ENCODE peak calls at places on chromosomes 1 and 21, in seven cellular contexts. V, I, D, F, K, W and U are unnamed samples.
A peak's percentile ranks its signal among the peaks of the same experiment; 100 is the strongest.

GRCh38 chr21:46229133-46229922 is 754 bp upstream of the LSS start:
- DNase-seq in V (no peak), I (no peak), D (no peak), F (no peak), K (peak; percentile 7), W (no peak), U (no peak)

GRCh38 chr1:7295946-7296345 is 475.1 kb upstream of the VAMP3 start:
- DNase-seq in V (no peak), I (no peak), D (no peak), F (no peak), K (no peak), W (no peak), U (no peak)

GRCh38 chr1:170567214-170567613 is 35.2 kb downstream of the GORAB start:
- DNase-seq in V (no peak), I (no peak), D (no peak), F (no peak), K (no peak), W (no peak), U (no peak)

GRCh38 chr1:169427081-169427611 is at the start of gene CCDC181:
- DNase-seq in V (peak; percentile 60), I (peak; percentile 35), D (peak; percentile 29), F (peak; percentile 67), K (peak; percentile 73), W (peak; percentile 23), U (no peak)

GRCh38 chr1:9577423-9577822 is 11.3 kb upstream of the TMEM201 start:
- DNase-seq in V (no peak), I (no peak), D (no peak), F (no peak), K (no peak), W (no peak), U (no peak)

GRCh38 chr1:84907095-84907827 is 14.3 kb upstream of the LPAR3 start:
- DNase-seq in V (peak; percentile 97), I (peak; percentile 82), D (no peak), F (no peak), K (no peak), W (no peak), U (no peak)

GRCh38 chr1:147580200-147580557 is 38.9 kb downstream of the BCL9 start:
- DNase-seq in V (peak; percentile 50), I (peak; percentile 86), D (no peak), F (no peak), K (no peak), W (no peak), U (no peak)

GRCh38 chr1:210625715-210626114 is 297.0 kb downstream of the HHAT start:
- DNase-seq in V (no peak), I (no peak), D (no peak), F (no peak), K (no peak), W (no peak), U (no peak)

GRCh38 chr21:44437696-44438431 is 17.4 kb upstream of the LRRC3 start:
- DNase-seq in V (no peak), I (no peak), D (no peak), F (peak; percentile 55), K (no peak), W (no peak), U (no peak)

GRCh38 chr1:7356079-7356478 is 415.0 kb upstream of the VAMP3 start:
- DNase-seq in V (no peak), I (no peak), D (no peak), F (no peak), K (no peak), W (no peak), U (no peak)

GRCh38 chr1:25673962-25674928 is 57.7 kb downstream of the MAN1C1 start:
- DNase-seq in V (no peak), I (no peak), D (no peak), F (peak; percentile 19), K (no peak), W (no peak), U (no peak)

GRCh38 chr1:30680429-30680828 is 43.0 kb downstream of the MATN1 start:
- DNase-seq in V (no peak), I (no peak), D (no peak), F (peak; percentile 48), K (no peak), W (no peak), U (no peak)

GRCh38 chr1:41671116-41671755 is 186.8 kb upstream of the EDN2 start:
- DNase-seq in V (no peak), I (no peak), D (no peak), F (peak; percentile 38), K (no peak), W (no peak), U (no peak)